ENCODE peak calls at places on chromosomes 3 and 15, in four cellular contexts. R is CD4-positive, alpha-beta T cell; D is activated T-helper 1 cell treated with anti-CD3 and anti-CD28 coated beads, Interleukin-12 subunit alpha, Interleukin-12 subunit beta, Interleukin-2, Interleukin-4 antibody, amounts not matched to agents 30 ng/mL and 10 ng/mL and 1 ng/mL, durations not matched to agents 14 hours and 24 hours and 36 hours; N is GM06990. E is an unnamed sample.

GRCh38 chr3:174547801-174548200 is 311.3 kb upstream of the NAALADL2 start:
- DNase-seq in D (no peak), R (no peak), N (no peak), E (no peak)

GRCh38 chr3:190696777-190697501 is 165.6 kb downstream of the GMNC start:
- DNase-seq in N (no peak), D (no peak), R (no peak), E (peak)

GRCh38 chr3:108412351-108412750 is 98.0 kb downstream of the MYH15 start:
- DNase-seq in D (no peak), N (no peak), R (no peak), E (no peak)

GRCh38 chr15:62610499-62610898 is 432.0 kb upstream of the TPM1 start:
- DNase-seq in D (no peak), N (no peak), R (no peak), E (no peak)

GRCh38 chr3:179606534-179607085 is 2.0 kb downstream of the NDUFB5 start:
- DNase-seq in N (peak), R (no peak), D (no peak), E (peak)

GRCh38 chr3:9820944-9821343 is 10.9 kb downstream of the TTLL3 start:
- DNase-seq in N (no peak), D (no peak), R (no peak), E (peak)

GRCh38 chr3:46990573-46991374 is 11.3 kb downstream of the NBEAL2 start:
- DNase-seq in D (no peak), N (peak), R (no peak), E (no peak)

GRCh38 chr3:150545419-150546225 is 674 bp downstream of the SERP1 start:
- DNase-seq in R (peak), D (no peak), N (no peak), E (peak)

GRCh38 chr3:120449701-120450216 is 1.0 kb downstream of the FSTL1 start:
- DNase-seq in N (no peak), D (no peak), R (no peak), E (no peak)

GRCh38 chr3:3200632-3201212 is 21.2 kb upstream of the CRBN start:
- DNase-seq in N (peak), R (no peak), D (no peak), E (peak)

GRCh38 chr15:47523669-47524068 is 193.6 kb upstream of the SEMA6D start:
- DNase-seq in R (no peak), N (no peak), D (no peak), E (peak)